ENCODE peak calls at places on chromosomes 6 and 20, in five cellular contexts. I is lung microvascular endothelial cell, S is NCI-H1105 treated with DMSO at 0.1 percent for 48 hours, K is posterior cingulate gyrus, W is substantia nigra. E is an unnamed sample.
A peak's percentile ranks its signal among the peaks of the same experiment; 100 is the strongest.

GRCh38 chr20:48799315-48800105 is 28.3 kb downstream of the PREX1 start:
- DNase-seq in I (no peak), S (no peak), W (no peak), K (no peak), E (no peak)

GRCh38 chr6:69601132-69601531 is 195.7 kb downstream of the LMBRD1 start:
- DNase-seq in K (no peak), I (no peak), W (no peak), S (no peak), E (no peak)

GRCh38 chr6:166494101-166494441 is 92.4 kb downstream of the RAMACL start:
- DNase-seq in K (no peak), W (no peak), I (no peak), S (no peak), E (no peak)

GRCh38 chr6:156803353-156803752 is 26.2 kb downstream of the ARID1B start:
- DNase-seq in W (no peak), S (no peak), I (no peak), K (no peak), E (no peak)

GRCh38 chr6:169445227-169445626 is 191.6 kb upstream of the THBS2 start:
- DNase-seq in K (no peak), S (no peak), W (no peak), I (no peak), E (no peak)

GRCh38 chr6:159760602-159761057 is 1.2 kb upstream of the ACAT2 start:
- DNase-seq in K (no peak), I (no peak), S (no peak), W (no peak), E (no peak)

GRCh38 chr20:38112249-38112942 is 52.7 kb downstream of the TGM2 start:
- DNase-seq in K (no peak), W (no peak), I (no peak), S (no peak), E (no peak)

GRCh38 chr6:96659084-96659845 is 96.3 kb downstream of the FHL5 start:
- DNase-seq in S (peak; percentile 69), W (no peak), K (no peak), I (no peak), E (no peak)

GRCh38 chr6:43835872-43836419 is 65.9 kb downstream of the VEGFA start:
- DNase-seq in K (no peak), I (no peak), W (no peak), S (no peak), E (no peak)

GRCh38 chr6:138685257-138685656 is 88.3 kb upstream of the CCDC28A start:
- DNase-seq in K (no peak), I (no peak), S (no peak), W (no peak), E (no peak)

GRCh38 chr20:4415281-4415680 is 306.4 kb upstream of the PRND start:
- DNase-seq in I (no peak), K (no peak), S (no peak), W (no peak), E (no peak)

GRCh38 chr20:64038579-64039292 is 2.8 kb downstream of the C20orf204 start:
- DNase-seq in I (peak; percentile 99), S (peak; percentile 60), K (peak; percentile 81), W (peak; percentile 13), E (peak; percentile 76)

GRCh38 chr6:34106900-34107299 is 39.0 kb downstream of the GRM4 start:
- DNase-seq in S (no peak), I (no peak), K (no peak), W (no peak), E (no peak)

GRCh38 chr20:63238491-63239126 is 2.9 kb downstream of the BIRC7 start:
- DNase-seq in S (no peak), I (peak; percentile 54), K (no peak), W (peak; percentile 18), E (no peak)

GRCh38 chr6:69624944-69625343 is 171.9 kb downstream of the LMBRD1 start:
- DNase-seq in W (no peak), K (no peak), I (no peak), S (no peak), E (no peak)

GRCh38 chr20:11296221-11296620 is 621.5 kb upstream of the BTBD3 start:
- DNase-seq in S (no peak), I (no peak), W (no peak), K (no peak), E (no peak)

GRCh38 chr6:18147160-18147559 is 7.7 kb downstream of the TPMT start:
- DNase-seq in S (no peak), K (no peak), W (no peak), I (no peak), E (no peak)

GRCh38 chr6:133339543-133340384 is 98.6 kb downstream of the EYA4 start:
- DNase-seq in I (no peak), K (no peak), W (no peak), S (peak; percentile 71), E (no peak)

GRCh38 chr20:9146649-9147048 is 77.8 kb downstream of the PLCB4 start:
- DNase-seq in S (no peak), K (no peak), W (no peak), I (no peak), E (no peak)

GRCh38 chr6:150142657-150143501 is at the start of gene PPP1R14C:
- DNase-seq in W (no peak), S (peak; percentile 60), K (peak; percentile 91), I (no peak), E (no peak)

GRCh38 chr6:99002826-99003225 is 55.1 kb upstream of the FBXL4 start:
- DNase-seq in K (no peak), W (no peak), S (peak; percentile 82), I (peak; percentile 53), E (no peak)

GRCh38 chr20:13105864-13106457 is 97.2 kb downstream of the SPTLC3 start:
- DNase-seq in W (no peak), S (peak; percentile 48), I (peak; percentile 58), K (no peak), E (no peak)

GRCh38 chr20:17571967-17572638 is 2.2 kb downstream of the DSTN start:
- DNase-seq in S (peak; percentile 75), K (no peak), I (no peak), W (no peak), E (no peak)

GRCh38 chr20:49890651-49891361 is 24.5 kb downstream of the SPATA2 start:
- DNase-seq in K (peak; percentile 72), I (peak; percentile 34), W (no peak), S (no peak), E (no peak)

GRCh38 chr6:33907227-33907626 is 103.4 kb upstream of the MLN start:
- DNase-seq in K (no peak), S (no peak), I (no peak), W (no peak), E (no peak)

GRCh38 chr6:129281173-129281796 is 398.3 kb downstream of the LAMA2 start:
- DNase-seq in I (no peak), W (no peak), S (peak; percentile 97), K (no peak), E (no peak)

GRCh38 chr6:166145751-166146150 is 21.9 kb downstream of the TBXT start:
- DNase-seq in W (no peak), S (no peak), I (no peak), K (no peak), E (no peak)

GRCh38 chr20:24572862-24573261 is 103.4 kb downstream of the SYNDIG1 start:
- DNase-seq in S (no peak), W (no peak), I (no peak), K (no peak), E (no peak)

GRCh38 chr6:153568601-153569000 is 437.5 kb upstream of the RGS17 start:
- DNase-seq in I (peak; percentile 8), S (no peak), W (no peak), K (no peak), E (no peak)

GRCh38 chr20:54515788-54516324 is 40.5 kb downstream of the DOK5 start:
- DNase-seq in S (no peak), W (no peak), K (no peak), I (no peak), E (no peak)

GRCh38 chr20:58293453-58293852 is 16.1 kb upstream of the RAB22A start:
- DNase-seq in I (no peak), K (no peak), W (no peak), S (no peak), E (no peak)

GRCh38 chr20:49863666-49864065 is 51.0 kb downstream of the SLC9A8 start:
- DNase-seq in S (no peak), I (no peak), W (no peak), K (no peak), E (no peak)

GRCh38 chr20:44526129-44526528 is 4.3 kb upstream of the SERINC3 start:
- DNase-seq in S (no peak), I (no peak), W (no peak), K (no peak), E (no peak)

GRCh38 chr6:145367149-145367548 is 368.2 kb downstream of the EPM2A start:
- DNase-seq in W (no peak), I (no peak), S (no peak), K (no peak), E (no peak)

GRCh38 chr6:170279977-170280688 is 10.7 kb downstream of the DLL1 start:
- DNase-seq in I (no peak), K (peak; percentile 72), S (peak; percentile 97), W (no peak), E (no peak)

GRCh38 chr6:159043236-159043635 is 1.6 kb downstream of the TAGAP start:
- DNase-seq in I (no peak), K (no peak), W (no peak), S (no peak), E (no peak)

E was measured in tibial artery.